ENCODE peak calls at places on chromosomes 16 and 17, in six cellular contexts. J is IMR-90, Q is H9, F is neuronal stem cell, S is mesenchymal stem cell, K is H1. H is an unnamed sample.

GRCh38 chr17:78316867-78317816 is 42.7 kb downstream of the SOCS3 start:
- DNase-seq in S (peak; percentile 86), F (no peak), J (peak; percentile 71), K (peak; percentile 77), Q (peak; percentile 94), H (peak; percentile 91)

GRCh38 chr17:11772031-11772430 is 173.8 kb downstream of the DNAH9 start:
- DNase-seq in K (no peak), S (no peak), J (no peak), F (no peak), Q (no peak), H (no peak)

GRCh38 chr17:6592193-6592592 is 35.8 kb upstream of the PITPNM3 start:
- DNase-seq in S (peak; percentile 11), J (peak; percentile 55), F (no peak), Q (no peak), K (no peak), H (peak; percentile 60)

GRCh38 chr17:72931635-72932034 is 160.9 kb downstream of the SLC39A11 start:
- DNase-seq in Q (no peak), K (no peak), J (no peak), F (no peak), S (no peak), H (no peak)

GRCh38 chr16:49578435-49579024 is 204.9 kb downstream of the C16orf78 start:
- DNase-seq in J (no peak), K (no peak), F (no peak), Q (no peak), S (no peak), H (no peak)

GRCh38 chr17:65093930-65094329 is 37.4 kb upstream of the GNA13 start:
- DNase-seq in Q (no peak), J (no peak), F (no peak), K (no peak), S (no peak), H (peak; percentile 54)

GRCh38 chr16:31367875-31368274 is 12.9 kb downstream of the ITGAX start:
- DNase-seq in J (no peak), K (no peak), F (no peak), S (no peak), Q (no peak), H (no peak)

GRCh38 chr17:1867307-1867706 is 37.5 kb downstream of the RPA1 start:
- DNase-seq in Q (no peak), S (no peak), J (no peak), K (no peak), F (no peak), H (no peak)

GRCh38 chr17:15076991-15077663 is 188.0 kb downstream of the PMP22 start:
- DNase-seq in S (no peak), J (no peak), K (no peak), Q (no peak), F (no peak), H (no peak)

GRCh38 chr17:80738406-80738805 is 193.8 kb downstream of the RPTOR start:
- DNase-seq in F (no peak), K (no peak), Q (no peak), S (no peak), J (no peak), H (no peak)

GRCh38 chr17:55687037-55687436 is 35.6 kb downstream of the TMEM100 start:
- DNase-seq in F (no peak), Q (no peak), J (no peak), K (no peak), S (no peak), H (no peak)

GRCh38 chr16:50616386-50616785 is 64.7 kb downstream of the SNX20 start:
- DNase-seq in F (no peak), S (no peak), K (no peak), J (no peak), Q (no peak), H (no peak)

GRCh38 chr17:57948555-57949420 is 6.4 kb downstream of the CUEDC1 start:
- DNase-seq in Q (no peak), K (no peak), J (peak; percentile 96), S (peak; percentile 98), F (no peak), H (peak; percentile 97)

GRCh38 chr16:70422543-70422942 is 16.4 kb downstream of the ST3GAL2 start:
- DNase-seq in K (no peak), Q (no peak), F (no peak), J (no peak), S (no peak), H (no peak)

GRCh38 chr16:85888405-85889331 is 10.3 kb upstream of the IRF8 start:
- DNase-seq in F (no peak), J (peak; percentile 65), S (peak; percentile 86), Q (peak; percentile 8), K (no peak), H (no peak)

GRCh38 chr16:73228649-73229048 is 180.7 kb upstream of the ZFHX3 start:
- DNase-seq in Q (no peak), F (no peak), S (peak; percentile 56), J (peak; percentile 98), K (no peak), H (peak; percentile 77)

GRCh38 chr16:11212819-11213196 is 43.2 kb downstream of the SOCS1 start:
- DNase-seq in S (no peak), K (no peak), Q (no peak), F (no peak), J (no peak), H (no peak)

GRCh38 chr17:83193336-83194188 is 114.2 kb downstream of the METRNL start:
- DNase-seq in S (no peak), K (no peak), J (no peak), F (no peak), Q (no peak), H (no peak)

GRCh38 chr17:76558210-76559095 is 18.6 kb downstream of the PRCD start:
- DNase-seq in F (no peak), K (no peak), J (peak; percentile 20), S (peak; percentile 48), Q (no peak), H (peak; percentile 42)

GRCh38 chr16:27778926-27779570 is 229.1 kb downstream of the KATNIP start:
- DNase-seq in J (no peak), S (no peak), F (no peak), K (no peak), Q (no peak), H (no peak)
- H2BK15ac ChIP-seq in J (no peak overlapping the region), S (no peak overlapping the region), F (no peak overlapping the region), K (no peak overlapping the region), Q (no peak overlapping the region), H (no peak overlapping the region)

GRCh38 chr16:24113115-24113745 is 142.9 kb upstream of the CACNG3 start:
- DNase-seq in Q (no peak), S (no peak), F (no peak), J (no peak), K (no peak), H (no peak)

GRCh38 chr16:24114876-24115275 is 141.3 kb upstream of the CACNG3 start:
- DNase-seq in J (no peak), K (no peak), F (no peak), Q (no peak), S (no peak), H (no peak)

GRCh38 chr16:24116371-24116770 is 139.8 kb upstream of the CACNG3 start:
- DNase-seq in K (no peak), J (no peak), F (no peak), Q (no peak), S (no peak), H (no peak)

GRCh38 chr16:24116989-24117388 is 139.1 kb upstream of the CACNG3 start:
- DNase-seq in S (no peak), F (no peak), K (no peak), J (no peak), Q (no peak), H (peak; percentile 22)

GRCh38 chr16:24111903-24112302 is 144.2 kb upstream of the CACNG3 start:
- DNase-seq in K (no peak), J (no peak), S (no peak), F (no peak), Q (no peak), H (no peak)
- H2BK15ac ChIP-seq in K (no peak overlapping the region), J (no peak overlapping the region), S (no peak overlapping the region), F (no peak overlapping the region), Q (no peak overlapping the region), H (no peak overlapping the region)

GRCh38 chr16:27333104-27333503 is 19.3 kb downstream of the IL4R start:
- DNase-seq in S (no peak), K (no peak), F (no peak), Q (no peak), J (no peak), H (no peak)

GRCh38 chr16:27334192-27334764 is 20.5 kb downstream of the IL4R start:
- DNase-seq in J (no peak), S (no peak), K (no peak), Q (no peak), F (no peak), H (no peak)

GRCh38 chr16:27333549-27333948 is 19.8 kb downstream of the IL4R start:
- DNase-seq in S (no peak), K (no peak), J (no peak), Q (no peak), F (no peak), H (no peak)

GRCh38 chr16:27335349-27336052 is 21.7 kb downstream of the IL4R start:
- DNase-seq in S (peak; percentile 57), Q (no peak), J (peak; percentile 54), F (no peak), K (no peak), H (no peak)

GRCh38 chr16:27334874-27335273 is 21.1 kb downstream of the IL4R start:
- DNase-seq in Q (no peak), K (no peak), S (peak; percentile 87), F (no peak), J (peak; percentile 70), H (no peak)
- H2BK15ac ChIP-seq in Q (no peak overlapping the region), K (no peak overlapping the region), S (no peak overlapping the region), F (no peak overlapping the region), J (peak overlapping the region; percentile 35), H (no peak overlapping the region)

GRCh38 chr16:74748042-74748709 is 26.4 kb downstream of the FA2H start:
- DNase-seq in K (no peak), F (no peak), S (no peak), J (no peak), Q (no peak), H (no peak)

GRCh38 chr16:74748710-74749073 is 25.9 kb downstream of the FA2H start:
- DNase-seq in Q (no peak), K (no peak), J (no peak), F (no peak), S (no peak), H (no peak)

GRCh38 chr16:74749291-74750055 is 25.1 kb downstream of the FA2H start:
- DNase-seq in K (no peak), J (no peak), F (no peak), S (peak; percentile 43), Q (peak; percentile 57), H (peak; percentile 29)

GRCh38 chr16:74745926-74746325 is 28.7 kb downstream of the FA2H start:
- DNase-seq in F (no peak), S (no peak), J (no peak), K (no peak), Q (no peak), H (no peak)

GRCh38 chr16:74747716-74748041 is 26.9 kb downstream of the FA2H start:
- DNase-seq in F (no peak), Q (no peak), K (no peak), J (no peak), S (no peak), H (no peak)
- H2BK15ac ChIP-seq in F (no peak overlapping the region), Q (no peak overlapping the region), K (no peak overlapping the region), J (no peak overlapping the region), S (peak overlapping the region; percentile 12), H (no peak overlapping the region)